ENCODE peak calls at places on chromosomes 1 and 21, in four cellular contexts. One of them, this sample, is unnamed.

GRCh38 chr1:15056515-15057285 is 96.8 kb upstream of the TMEM51 start:
- DNase-seq in endothelial cell of umbilical vein: no peak
- DNase-seq in GM23338: no peak
- DNase-seq in HCT116: no peak
- DNase-seq in this sample: no peak

GRCh38 chr1:36591278-36591677 is 108.6 kb upstream of the CSF3R start:
- DNase-seq in GM23338: peak; percentile 62
- DNase-seq in endothelial cell of umbilical vein: no peak
- DNase-seq in HCT116: no peak
- DNase-seq in this sample: no peak

GRCh38 chr1:219917851-219918466 is 10.4 kb downstream of the SLC30A10 start:
- DNase-seq in HCT116: peak; percentile 87
- DNase-seq in GM23338: no peak
- DNase-seq in endothelial cell of umbilical vein: no peak
- DNase-seq in this sample: no peak

GRCh38 chr1:234495231-234495990 is 16.4 kb upstream of the TARBP1 start:
- DNase-seq in endothelial cell of umbilical vein: no peak
- DNase-seq in GM23338: no peak
- DNase-seq in HCT116: no peak
- DNase-seq in this sample: no peak

GRCh38 chr1:96308314-96308713 is 413.3 kb upstream of the PTBP2 start:
- DNase-seq in endothelial cell of umbilical vein: no peak
- DNase-seq in HCT116: no peak
- DNase-seq in GM23338: no peak
- DNase-seq in this sample: no peak

GRCh38 chr1:232486454-232487202 is 143.3 kb downstream of the SIPA1L2 start:
- DNase-seq in HCT116: no peak
- DNase-seq in GM23338: no peak
- DNase-seq in endothelial cell of umbilical vein: no peak
- DNase-seq in this sample: no peak

GRCh38 chr21:22795644-22796043 is 1797.4 kb downstream of the NCAM2 start:
- DNase-seq in HCT116: no peak
- DNase-seq in endothelial cell of umbilical vein: no peak
- DNase-seq in GM23338: no peak
- DNase-seq in this sample: no peak

GRCh38 chr1:180911640-180912161 is 996 bp upstream of the KIAA1614 start:
- DNase-seq in GM23338: peak; percentile 60
- DNase-seq in HCT116: no peak
- DNase-seq in endothelial cell of umbilical vein: no peak
- DNase-seq in this sample: no peak

GRCh38 chr1:171850951-171851350 is 9.7 kb downstream of the DNM3 start:
- DNase-seq in GM23338: no peak
- DNase-seq in HCT116: no peak
- DNase-seq in endothelial cell of umbilical vein: no peak
- DNase-seq in this sample: no peak

GRCh38 chr21:35508389-35508888 is 459.3 kb upstream of the RUNX1 start:
- DNase-seq in GM23338: peak; percentile 85
- DNase-seq in endothelial cell of umbilical vein: no peak
- DNase-seq in HCT116: peak; percentile 58
- DNase-seq in this sample: peak; percentile 50

GRCh38 chr21:39669976-39670671 is 57.4 kb downstream of the B3GALT5 start:
- DNase-seq in GM23338: no peak
- DNase-seq in HCT116: no peak
- DNase-seq in endothelial cell of umbilical vein: no peak
- DNase-seq in this sample: no peak

GRCh38 chr1:60132985-60133673 is 59.6 kb upstream of the C1orf87 start:
- DNase-seq in HCT116: no peak
- DNase-seq in endothelial cell of umbilical vein: peak; percentile 50
- DNase-seq in GM23338: no peak
- DNase-seq in this sample: no peak

GRCh38 chr1:1598720-1599029 is 1.3 kb downstream of the FNDC10 start:
- DNase-seq in GM23338: no peak
- DNase-seq in HCT116: no peak
- DNase-seq in endothelial cell of umbilical vein: no peak
- DNase-seq in this sample: no peak

GRCh38 chr1:218424528-218424927 is 79.4 kb downstream of the TGFB2 start:
- DNase-seq in GM23338: no peak
- DNase-seq in HCT116: no peak
- DNase-seq in endothelial cell of umbilical vein: no peak
- DNase-seq in this sample: no peak

GRCh38 chr21:41610042-41610839 is 102.3 kb upstream of the TMPRSS2 start:
- DNase-seq in endothelial cell of umbilical vein: peak; percentile 42
- DNase-seq in GM23338: peak; percentile 87
- DNase-seq in HCT116: peak; percentile 48
- DNase-seq in this sample: no peak

GRCh38 chr1:57623039-57623790 is 199.4 kb upstream of the DAB1 start:
- DNase-seq in GM23338: peak; percentile 58
- DNase-seq in endothelial cell of umbilical vein: peak; percentile 32
- DNase-seq in HCT116: no peak
- DNase-seq in this sample: no peak

GRCh38 chr1:46401964-46402626 is 8.0 kb downstream of the FAAH start:
- DNase-seq in GM23338: peak; percentile 89
- DNase-seq in endothelial cell of umbilical vein: peak; percentile 33
- DNase-seq in HCT116: peak; percentile 43
- DNase-seq in this sample: no peak

GRCh38 chr21:21196087-21196486 is 197.9 kb downstream of the NCAM2 start:
- DNase-seq in HCT116: no peak
- DNase-seq in GM23338: no peak
- DNase-seq in endothelial cell of umbilical vein: no peak
- DNase-seq in this sample: no peak

GRCh38 chr1:44212355-44213221 is 683 bp upstream of the DMAP1 start:
- DNase-seq in HCT116: no peak
- DNase-seq in endothelial cell of umbilical vein: no peak
- DNase-seq in GM23338: no peak
- DNase-seq in this sample: no peak

GRCh38 chr1:10968411-10968826 is 44.0 kb upstream of the TARDBP start:
- DNase-seq in GM23338: no peak
- DNase-seq in HCT116: no peak
- DNase-seq in endothelial cell of umbilical vein: no peak
- DNase-seq in this sample: no peak

GRCh38 chr21:46545363-46545762 is 59.5 kb downstream of the S100B start:
- DNase-seq in HCT116: no peak
- DNase-seq in GM23338: no peak
- DNase-seq in endothelial cell of umbilical vein: no peak
- DNase-seq in this sample: no peak

GRCh38 chr1:37808369-37809319 is 636 bp upstream of the YRDC start:
- DNase-seq in endothelial cell of umbilical vein: peak; percentile 59
- DNase-seq in GM23338: peak; percentile 59
- DNase-seq in HCT116: no peak
- DNase-seq in this sample: peak; percentile 84

GRCh38 chr1:17485280-17485679 is 45.8 kb upstream of the RCC2 start:
- DNase-seq in endothelial cell of umbilical vein: no peak
- DNase-seq in HCT116: no peak
- DNase-seq in GM23338: peak; percentile 77
- DNase-seq in this sample: peak; percentile 71

GRCh38 chr1:7299994-7300393 is 471.1 kb upstream of the VAMP3 start:
- DNase-seq in HCT116: no peak
- DNase-seq in GM23338: no peak
- DNase-seq in endothelial cell of umbilical vein: peak; percentile 70
- DNase-seq in this sample: no peak

GRCh38 chr1:12088607-12089006 is 25.5 kb downstream of the TNFRSF8 start:
- DNase-seq in HCT116: no peak
- DNase-seq in GM23338: no peak
- DNase-seq in endothelial cell of umbilical vein: no peak
- DNase-seq in this sample: no peak

GRCh38 chr1:168613689-168614655 is 37.6 kb downstream of the XCL1 start:
- DNase-seq in HCT116: no peak
- DNase-seq in GM23338: no peak
- DNase-seq in endothelial cell of umbilical vein: no peak
- DNase-seq in this sample: no peak

GRCh38 chr1:182784556-182785171 is 4.9 kb upstream of the NPL start:
- DNase-seq in endothelial cell of umbilical vein: peak; percentile 40
- DNase-seq in HCT116: peak; percentile 28
- DNase-seq in GM23338: peak; percentile 79
- DNase-seq in this sample: no peak

GRCh38 chr1:61322008-61322744 is 239.8 kb downstream of the NFIA start:
- DNase-seq in endothelial cell of umbilical vein: no peak
- DNase-seq in GM23338: no peak
- DNase-seq in HCT116: no peak
- DNase-seq in this sample: no peak

GRCh38 chr1:110176299-110176956 is 26.1 kb downstream of the SLC6A17 start:
- DNase-seq in GM23338: no peak
- DNase-seq in endothelial cell of umbilical vein: peak; percentile 23
- DNase-seq in HCT116: no peak
- DNase-seq in this sample: no peak

GRCh38 chr1:28046716-28047115 is 41.7 kb downstream of the EYA3 start:
- DNase-seq in GM23338: no peak
- DNase-seq in endothelial cell of umbilical vein: no peak
- DNase-seq in HCT116: no peak
- DNase-seq in this sample: no peak

GRCh38 chr1:246214708-246215504 is 292.2 kb downstream of the SMYD3 start:
- DNase-seq in endothelial cell of umbilical vein: peak; percentile 88
- DNase-seq in GM23338: no peak
- DNase-seq in HCT116: no peak
- DNase-seq in this sample: no peak

GRCh38 chr1:2276803-2277580 is 48.9 kb downstream of the SKI start:
- DNase-seq in HCT116: no peak
- DNase-seq in endothelial cell of umbilical vein: no peak
- DNase-seq in GM23338: no peak
- DNase-seq in this sample: no peak

GRCh38 chr1:156195853-156196252 is 1.9 kb downstream of the SLC25A44 start:
- DNase-seq in HCT116: no peak
- DNase-seq in endothelial cell of umbilical vein: no peak
- DNase-seq in GM23338: no peak
- DNase-seq in this sample: no peak

GRCh38 chr1:55078470-55078869 is 39.1 kb downstream of the PCSK9 start:
- DNase-seq in GM23338: no peak
- DNase-seq in endothelial cell of umbilical vein: no peak
- DNase-seq in HCT116: no peak
- DNase-seq in this sample: no peak

GRCh38 chr1:55079651-55080050 is 40.3 kb downstream of the PCSK9 start:
- DNase-seq in endothelial cell of umbilical vein: no peak
- DNase-seq in HCT116: no peak
- DNase-seq in GM23338: no peak
- DNase-seq in this sample: no peak

GRCh38 chr1:55076356-55076755 is 37.0 kb downstream of the PCSK9 start:
- DNase-seq in GM23338: no peak
- DNase-seq in HCT116: no peak
- DNase-seq in endothelial cell of umbilical vein: no peak
- DNase-seq in this sample: no peak

GRCh38 chr1:55081188-55081904 is 42.0 kb downstream of the PCSK9 start:
- DNase-seq in HCT116: no peak
- DNase-seq in GM23338: peak; percentile 52
- DNase-seq in endothelial cell of umbilical vein: peak; percentile 21
- DNase-seq in this sample: no peak

GRCh38 chr1:55081905-55082296 is 42.6 kb downstream of the PCSK9 start:
- DNase-seq in endothelial cell of umbilical vein: peak; percentile 60
- DNase-seq in GM23338: no peak
- DNase-seq in HCT116: no peak
- DNase-seq in this sample: no peak
- TF ChIP-seq EZH2 in endothelial cell of umbilical vein: no peak
- TF ChIP-seq EZH2 in GM23338: no peak
- TF ChIP-seq EZH2 in HCT116: no peak
- TF ChIP-seq EZH2 in this sample: no peak

DNA sequence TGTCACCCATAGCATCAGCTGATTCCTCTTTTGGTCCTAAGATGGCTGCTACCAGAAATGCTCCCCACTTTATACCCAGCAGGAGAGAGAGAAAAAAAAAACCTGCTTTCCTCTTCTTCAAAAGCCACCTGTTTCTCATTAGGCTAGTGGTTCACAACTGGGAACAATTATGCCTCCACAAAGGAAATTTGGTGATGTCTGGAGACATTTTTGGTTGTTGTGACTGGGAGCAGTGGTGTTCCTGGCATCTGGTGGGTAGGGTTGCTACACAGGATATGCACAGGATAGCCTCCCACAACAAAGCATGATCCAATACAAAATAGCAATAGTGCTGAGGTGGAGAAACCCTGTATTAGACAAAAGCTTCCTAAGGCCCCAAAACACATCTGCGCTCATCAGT is 38.5 kb upstream of the SGIP1 start:
- DNase-seq in GM23338: no peak
- DNase-seq in HCT116: no peak
- DNase-seq in endothelial cell of umbilical vein: peak; percentile 25
- DNase-seq in this sample: no peak
- TF ChIP-seq POLR2AphosphoS5 in GM23338: no peak
- TF ChIP-seq POLR2AphosphoS5 in HCT116: no peak
- TF ChIP-seq POLR2AphosphoS5 in endothelial cell of umbilical vein: no peak
- TF ChIP-seq POLR2AphosphoS5 in this sample: no peak

GRCh38 chr1:25056536-25056935 is 126.5 kb upstream of the RUNX3 start:
- DNase-seq in endothelial cell of umbilical vein: no peak
- DNase-seq in GM23338: no peak
- DNase-seq in HCT116: no peak
- DNase-seq in this sample: no peak
- TF ChIP-seq EZH2 in endothelial cell of umbilical vein: no peak
- TF ChIP-seq EZH2 in GM23338: no peak
- TF ChIP-seq EZH2 in HCT116: no peak
- TF ChIP-seq EZH2 in this sample: no peak

GRCh38 chr1:42965339-42965738 is 6.7 kb upstream of the SLC2A1 start:
- DNase-seq in endothelial cell of umbilical vein: no peak
- DNase-seq in GM23338: no peak
- DNase-seq in HCT116: no peak
- DNase-seq in this sample: no peak
- TF ChIP-seq POLR2AphosphoS5 in endothelial cell of umbilical vein: no peak
- TF ChIP-seq POLR2AphosphoS5 in GM23338: no peak
- TF ChIP-seq POLR2AphosphoS5 in HCT116: no peak
- TF ChIP-seq POLR2AphosphoS5 in this sample: no peak

GRCh38 chr1:111568160-111568559 is 51.4 kb upstream of the RAP1A start:
- DNase-seq in HCT116: no peak
- DNase-seq in endothelial cell of umbilical vein: no peak
- DNase-seq in GM23338: no peak
- DNase-seq in this sample: no peak

GRCh38 chr1:111571239-111571638 is 48.4 kb upstream of the RAP1A start:
- DNase-seq in HCT116: no peak
- DNase-seq in endothelial cell of umbilical vein: no peak
- DNase-seq in GM23338: peak; percentile 11
- DNase-seq in this sample: no peak

GRCh38 chr1:111569913-111570312 is 49.7 kb upstream of the RAP1A start:
- DNase-seq in HCT116: no peak
- DNase-seq in endothelial cell of umbilical vein: no peak
- DNase-seq in GM23338: no peak
- DNase-seq in this sample: no peak

GRCh38 chr1:111570781-111571181 is 48.8 kb upstream of the RAP1A start:
- DNase-seq in HCT116: peak; percentile 19
- DNase-seq in endothelial cell of umbilical vein: no peak
- DNase-seq in GM23338: peak; percentile 72
- DNase-seq in this sample: peak; percentile 56

GRCh38 chr1:111571987-111572386 is 47.6 kb upstream of the RAP1A start:
- DNase-seq in GM23338: peak; percentile 22
- DNase-seq in endothelial cell of umbilical vein: no peak
- DNase-seq in HCT116: no peak
- DNase-seq in this sample: no peak
- TF ChIP-seq EZH2 in GM23338: no peak
- TF ChIP-seq EZH2 in endothelial cell of umbilical vein: no peak
- TF ChIP-seq EZH2 in HCT116: no peak
- TF ChIP-seq EZH2 in this sample: no peak

DNA sequence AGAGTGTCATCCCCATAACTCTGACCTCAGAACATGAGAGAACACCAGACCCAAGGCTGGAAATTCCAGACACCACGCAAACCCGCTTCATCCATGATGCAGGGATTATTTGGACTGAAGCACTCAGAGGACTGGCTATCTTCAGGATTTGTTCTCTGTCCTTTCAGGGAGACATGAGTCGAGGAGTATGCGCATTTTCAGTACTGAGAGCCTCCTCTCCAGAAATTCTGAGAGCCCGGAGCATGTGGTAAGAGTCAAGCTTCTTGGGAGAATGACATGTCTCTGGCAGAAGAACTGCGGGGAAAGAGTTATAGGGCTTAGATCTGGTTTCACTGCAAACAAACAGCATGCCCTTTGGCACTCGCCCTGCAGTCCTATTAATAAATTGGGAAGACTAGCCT is 6.9 kb downstream of the LAX1 start:
- DNase-seq in HCT116: no peak
- DNase-seq in GM23338: no peak
- DNase-seq in endothelial cell of umbilical vein: no peak
- DNase-seq in this sample: no peak
- TF ChIP-seq POLR2AphosphoS5 in HCT116: no peak
- TF ChIP-seq POLR2AphosphoS5 in GM23338: no peak
- TF ChIP-seq POLR2AphosphoS5 in endothelial cell of umbilical vein: no peak
- TF ChIP-seq POLR2AphosphoS5 in this sample: no peak

This sample was measured in H1.